ENCODE peak calls at places on chromosomes 6 and 20, in four cellular contexts. T is stimulated activated CD4-positive, alpha-beta T cell treated with anti-CD3 and anti-CD28 coated beads, Interleukin-4, amount 100 ng/mL, for 1 hour; K is HFFc6; J is psoas muscle. L is an unnamed sample.

GRCh38 chr6:15265787-15266186 is 19.9 kb downstream of the JARID2 start:
- DNase-seq in T (no peak), K (no peak), J (no peak), L (no peak)

GRCh38 chr6:1995521-1996110 is 249.8 kb downstream of the GMDS start:
- DNase-seq in T (no peak), K (no peak), J (no peak), L (no peak)

GRCh38 chr6:159107451-159108260 is 61.5 kb upstream of the FNDC1 start:
- DNase-seq in T (peak; percentile 46), K (no peak), J (no peak), L (no peak)

GRCh38 chr20:9185511-9185910 is 116.6 kb downstream of the PLCB4 start:
- DNase-seq in T (no peak), K (peak; percentile 68), J (no peak), L (no peak)

GRCh38 chr6:4055420-4056041 is 23.4 kb downstream of the FAM217A start:
- DNase-seq in T (no peak), K (peak; percentile 78), J (no peak), L (no peak)

GRCh38 chr20:55947701-55948100 is 57.6 kb downstream of the CBLN4 start:
- DNase-seq in T (no peak), K (no peak), J (no peak), L (no peak)

GRCh38 chr6:7424967-7425807 is 35.6 kb downstream of the RIOK1 start:
- DNase-seq in T (no peak), K (peak; percentile 48), J (no peak), L (no peak)

GRCh38 chr20:43949741-43950618 is 35.3 kb downstream of the TOX2 start:
- DNase-seq in T (peak; percentile 53), K (no peak), J (peak; percentile 31), L (peak; percentile 74)

GRCh38 chr6:169380493-169380892 is 126.8 kb upstream of the THBS2 start:
- DNase-seq in T (no peak), K (no peak), J (no peak), L (no peak)

GRCh38 chr20:3189561-3190131 is 14.8 kb downstream of the DDRGK1 start:
- DNase-seq in T (no peak), K (no peak), J (no peak), L (no peak)

GRCh38 chr6:137240168-137240567 is 21.0 kb upstream of the IFNGR1 start:
- DNase-seq in T (no peak), K (peak; percentile 83), J (peak; percentile 64), L (no peak)

GRCh38 chr6:99384507-99384906 is 9.5 kb downstream of the COQ3 start:
- DNase-seq in T (no peak), K (no peak), J (no peak), L (no peak)

GRCh38 chr6:123415844-123416468 is 220.8 kb downstream of the TRDN start:
- DNase-seq in T (peak; percentile 1), K (peak; percentile 28), J (no peak), L (peak; percentile 25)

GRCh38 chr6:131949909-131950766 is 1.0 kb downstream of the CCN2 start:
- DNase-seq in T (peak; percentile 14), K (peak; percentile 96), J (peak; percentile 73), L (peak; percentile 69)

GRCh38 chr20:63258826-63259225 is 4.6 kb upstream of the NKAIN4 start:
- DNase-seq in T (no peak), K (no peak), J (no peak), L (no peak)

GRCh38 chr6:34246563-34247391 is 2.0 kb downstream of the SMIM29 start:
- DNase-seq in T (peak; percentile 67), K (no peak), J (no peak), L (peak; percentile 73)

GRCh38 chr6:69164564-69165252 is 529.6 kb downstream of the ADGRB3 start:
- DNase-seq in T (no peak), K (no peak), J (no peak), L (no peak)

GRCh38 chr6:7561153-7561964 is 19.9 kb downstream of the DSP start:
- DNase-seq in T (no peak), K (no peak), J (no peak), L (no peak)

GRCh38 chr6:16728513-16729182 is 32.6 kb downstream of the ATXN1 start:
- DNase-seq in T (no peak), K (no peak), J (no peak), L (no peak)

GRCh38 chr6:10343320-10343719 is 71.6 kb downstream of the TFAP2A start:
- DNase-seq in T (no peak), K (no peak), J (no peak), L (no peak)

GRCh38 chr6:85449388-85449817 is 480 bp upstream of the NT5E start:
- DNase-seq in T (peak; percentile 27), K (peak; percentile 80), J (peak; percentile 33), L (peak; percentile 85)

GRCh38 chr6:108518714-108519576 is 41.8 kb upstream of the FOXO3 start:
- DNase-seq in T (no peak), K (peak; percentile 27), J (no peak), L (no peak)

GRCh38 chr20:21182832-21183563 is 57.1 kb downstream of the KIZ start:
- DNase-seq in T (no peak), K (peak; percentile 91), J (no peak), L (no peak)

L was measured in GM13976.